ENCODE peak calls at places on chromosome 18, in six cellular contexts. S, X, J, W, E and D are unnamed samples. For H3K9me3 and H3K27me3, the result is how much of the 10 kb centered on the place peaks cover.

GRCh38 chr18:22368066-22368465 is 49.6 kb downstream of the CTAGE1 start:
- DNase-seq in S (no peak), X (no peak), J (no peak), W (no peak), E (no peak), D (no peak)

GRCh38 chr18:34023471-34023870 is 201.2 kb downstream of the NOL4 start:
- DNase-seq in S (no peak), X (no peak), J (no peak), W (peak), E (no peak), D (no peak)

GRCh38 chr18:3179430-3180089 is 40.2 kb downstream of the MYOM1 start:
- DNase-seq in S (no peak), X (no peak), J (no peak), W (no peak), E (no peak), D (no peak)

GRCh38 chr18:44744206-44745180 is 63.8 kb downstream of the SETBP1 start:
- DNase-seq in S (no peak), X (no peak), J (peak), W (no peak), E (peak), D (peak)

GRCh38 chr18:2971741-2972552 is 41.0 kb downstream of the LPIN2 start:
- DNase-seq in S (peak), X (peak), J (no peak), W (no peak), E (peak), D (no peak)

GRCh38 chr18:4636957-4637356 is 181.8 kb upstream of the DLGAP1 start:
- DNase-seq in S (no peak), X (no peak), J (no peak), W (no peak), E (no peak), D (no peak)

GRCh38 chr18:23824704-23825103 is 135.5 kb downstream of the LAMA3 start:
- DNase-seq in S (no peak), X (peak), J (no peak), W (peak), E (no peak), D (no peak)

GRCh38 chr18:51133580-51134160 is 63.8 kb downstream of the MEX3C start:
- DNase-seq in S (no peak), X (no peak), J (no peak), W (no peak), E (no peak), D (no peak)

GRCh38 chr18:58603365-58604067 is 25.4 kb downstream of the ALPK2 start:
- DNase-seq in S (no peak), X (no peak), J (no peak), W (no peak), E (peak), D (no peak)

GRCh38 chr18:50231621-50232020 is 34.7 kb downstream of the CFAP53 start:
- DNase-seq in S (no peak), X (no peak), J (no peak), W (peak), E (no peak), D (no peak)

GRCh38 chr18:52569492-52569891 is 229.5 kb downstream of the DCC start:
- DNase-seq in S (no peak), X (no peak), J (no peak), W (peak), E (no peak), D (no peak)

GRCh38 chr18:2914844-2915243 is 68.0 kb downstream of the EMILIN2 start:
- DNase-seq in S (no peak), X (no peak), J (no peak), W (no peak), E (peak), D (no peak)

GRCh38 chr18:26335139-26335933 is 109.1 kb downstream of the TAF4B start:
- DNase-seq in S (no peak), X (no peak), J (no peak), W (no peak), E (no peak), D (no peak)

GRCh38 chr18:68763082-68763481 is 34.8 kb upstream of the CCDC102B start:
- DNase-seq in S (no peak), X (no peak), J (no peak), W (no peak), E (no peak), D (no peak)

GRCh38 chr18:5628512-5629255 is 84.9 kb upstream of the EPB41L3 start:
- DNase-seq in S (no peak), X (peak), J (peak), W (peak), E (peak), D (peak)

GRCh38 chr18:58046087-58046793 is 2.2 kb downstream of the NEDD4L start:
- DNase-seq in S (no peak), X (peak), J (no peak), W (no peak), E (no peak), D (no peak)

GRCh38 chr18:39841133-39842041 is 2113.6 kb upstream of the PIK3C3 start:
- DNase-seq in S (no peak), X (peak), J (peak), W (peak), E (peak), D (peak)

GRCh38 chr18:30491815-30492551 is 550.6 kb downstream of the DSC3 start:
- DNase-seq in S (no peak), X (no peak), J (no peak), W (no peak), E (no peak), D (no peak)

GRCh38 chr18:50870138-50870845 is 8.6 kb upstream of the ME2 start:
- DNase-seq in S (no peak), X (no peak), J (no peak), W (peak), E (no peak), D (no peak)

GRCh38 chr18:65754121-65754520 is 3.3 kb downstream of the CDH7 start:
- DNase-seq in S (no peak), X (no peak), J (no peak), W (no peak), E (no peak), D (peak)

GRCh38 chr18:37565138-37565984 is at the start of gene CELF4:
- DNase-seq in S (no peak), X (no peak), J (peak), W (peak), E (peak), D (peak)

GRCh38 chr18:394997-395383 is 105.5 kb downstream of the COLEC12 start:
- DNase-seq in S (no peak), X (no peak), J (no peak), W (no peak), E (peak), D (no peak)

GRCh38 chr18:40293311-40293710 is 1661.7 kb upstream of the PIK3C3 start:
- DNase-seq in S (no peak), X (no peak), J (no peak), W (peak), E (no peak), D (no peak)

GRCh38 chr18:22556271-22556990 is 138.7 kb upstream of the CTAGE1 start:
- DNase-seq in S (no peak), X (peak), J (no peak), W (no peak), E (peak), D (peak)

GRCh38 chr18:5040476-5040875 is 156.6 kb downstream of the AKAIN1 start:
- DNase-seq in S (no peak), X (no peak), J (no peak), W (no peak), E (no peak), D (no peak)

GRCh38 chr18:59067873-59068272 is 71.8 kb upstream of the SEC11C start:
- DNase-seq in S (no peak), X (peak), J (peak), W (no peak), E (no peak), D (peak)

GRCh38 chr18:33757037-33757436 is 179.0 kb downstream of the ASXL3 start:
- DNase-seq in S (no peak), X (no peak), J (no peak), W (peak), E (no peak), D (no peak)

GRCh38 chr18:22563098-22563707 is 145.5 kb upstream of the CTAGE1 start:
- DNase-seq in S (peak), X (peak), J (peak), W (peak), E (no peak), D (peak)

GRCh38 chr18:21508302-21508701 is 92.2 kb downstream of the ESCO1 start:
- DNase-seq in S (no peak), X (no peak), J (no peak), W (no peak), E (no peak), D (no peak)

GRCh38 chr18:7524786-7525185 is 42.3 kb upstream of the PTPRM start:
- DNase-seq in S (no peak), X (no peak), J (no peak), W (no peak), E (no peak), D (no peak)

GRCh38 chr18:77124452-77124922 is 8.1 kb downstream of the MBP start:
- DNase-seq in S (peak), X (peak), J (no peak), W (no peak), E (peak), D (no peak)
- H3K4me3 ChIP-seq in S (peak), X (no peak), J (no peak), W (no peak), E (no peak), D (no peak)

GRCh38 chr18:35248429-35248828 is 7.6 kb downstream of the ZNF397 start:
- DNase-seq in S (no peak), X (no peak), J (no peak), W (no peak), E (no peak), D (no peak)
- H3K9me3 ChIP-seq in S (under half), X (under half), J (under half), W (half or more), E (under half), D (under half)

GRCh38 chr18:74171910-74172606 is 23.7 kb downstream of the TIMM21 start:
- DNase-seq in S (no peak), X (peak), J (no peak), W (no peak), E (no peak), D (no peak)
- H3K27me3 ChIP-seq in S (under half), X (under half), J (under half), W (under half), E (under half), D (half or more)

DNA sequence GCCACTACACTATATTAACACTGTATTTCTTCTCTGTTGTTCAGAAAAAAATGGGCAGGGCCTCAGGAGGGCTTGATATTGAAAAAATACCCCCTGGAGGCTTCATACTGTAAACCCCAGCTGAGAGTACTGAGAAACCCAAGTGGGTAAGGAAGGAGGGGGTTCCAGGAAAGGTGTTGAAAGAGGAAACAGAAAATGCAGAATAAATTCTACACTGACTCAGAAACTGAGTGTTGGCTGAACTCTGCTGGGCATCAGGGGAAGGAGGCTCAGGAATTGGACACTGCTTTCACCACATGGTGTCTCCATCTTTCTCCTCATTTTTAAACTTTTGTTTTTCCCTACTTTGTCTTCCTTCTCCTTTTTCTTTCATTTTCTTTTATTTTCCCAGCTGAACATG is 253.7 kb downstream of the DYM start:
- DNase-seq in S (no peak), X (no peak), J (no peak), W (peak), E (no peak), D (no peak)
- H3K4me3 ChIP-seq in S (no peak), X (no peak), J (no peak), W (no peak), E (no peak), D (no peak)

DNA sequence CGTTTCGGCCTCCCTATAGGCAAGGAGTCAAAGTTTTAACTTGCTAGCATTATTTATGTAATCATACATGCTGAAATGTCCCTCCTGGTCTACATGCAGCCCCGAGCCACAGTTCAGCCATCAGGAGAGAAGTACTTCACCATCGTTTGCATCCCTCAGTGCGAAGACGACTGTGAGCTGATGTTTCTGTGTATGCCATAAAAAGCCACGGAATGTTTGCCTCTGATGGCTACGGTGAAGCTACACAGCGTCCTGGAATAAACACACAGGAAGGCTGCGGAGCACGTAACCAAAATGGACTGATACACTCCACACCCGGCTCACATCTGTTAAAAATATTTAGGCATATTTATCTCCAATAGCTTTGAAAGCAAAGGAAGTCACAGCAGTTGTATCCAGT is 4.3 kb upstream of the SALL3 start:
- DNase-seq in S (no peak), X (no peak), J (no peak), W (no peak), E (no peak), D (no peak)
- H3K9me3 ChIP-seq in S (under half), X (under half), J (under half), W (under half), E (under half), D (under half)

DNA sequence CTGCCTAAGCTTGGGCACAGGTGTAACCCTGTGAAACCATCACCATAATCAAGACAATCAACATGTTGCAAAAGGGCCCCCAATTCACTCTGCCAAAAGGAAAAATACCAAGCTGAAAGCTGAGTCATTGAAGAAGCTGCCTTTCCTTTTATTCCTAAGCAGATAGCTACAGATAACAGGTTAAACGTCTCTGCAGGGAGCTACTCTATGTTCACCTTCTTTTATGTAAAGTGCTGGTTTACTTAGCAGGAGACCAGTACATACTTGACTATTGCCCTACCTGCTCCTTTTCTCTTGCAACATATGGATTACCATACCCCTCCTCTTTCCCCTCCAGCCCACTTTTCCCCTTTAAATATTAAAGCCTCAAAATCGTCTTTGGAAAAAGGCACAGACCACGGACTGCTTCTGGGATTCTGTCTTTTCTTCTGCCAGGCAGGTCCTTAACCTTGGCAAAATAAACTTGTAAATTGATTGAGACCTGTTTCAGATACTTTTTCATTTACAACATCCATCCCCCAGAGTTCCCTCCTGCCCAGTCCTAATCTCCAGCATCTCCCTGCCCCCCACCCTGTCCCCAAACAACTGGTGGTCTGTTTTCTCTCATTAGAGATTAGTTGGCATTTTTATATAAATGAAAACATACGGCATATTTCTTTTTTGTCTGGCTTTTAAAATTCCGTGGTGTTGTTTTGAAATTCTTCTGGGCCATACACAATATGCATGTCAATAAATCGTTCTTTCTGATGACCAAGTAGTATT is 37.8 kb upstream of the LDLRAD4 start:
- DNase-seq in S (no peak), X (no peak), J (no peak), W (no peak), E (no peak), D (no peak)
- H3K27me3 ChIP-seq in S (under half), X (under half), J (under half), W (under half), E (under half), D (under half)

DNA sequence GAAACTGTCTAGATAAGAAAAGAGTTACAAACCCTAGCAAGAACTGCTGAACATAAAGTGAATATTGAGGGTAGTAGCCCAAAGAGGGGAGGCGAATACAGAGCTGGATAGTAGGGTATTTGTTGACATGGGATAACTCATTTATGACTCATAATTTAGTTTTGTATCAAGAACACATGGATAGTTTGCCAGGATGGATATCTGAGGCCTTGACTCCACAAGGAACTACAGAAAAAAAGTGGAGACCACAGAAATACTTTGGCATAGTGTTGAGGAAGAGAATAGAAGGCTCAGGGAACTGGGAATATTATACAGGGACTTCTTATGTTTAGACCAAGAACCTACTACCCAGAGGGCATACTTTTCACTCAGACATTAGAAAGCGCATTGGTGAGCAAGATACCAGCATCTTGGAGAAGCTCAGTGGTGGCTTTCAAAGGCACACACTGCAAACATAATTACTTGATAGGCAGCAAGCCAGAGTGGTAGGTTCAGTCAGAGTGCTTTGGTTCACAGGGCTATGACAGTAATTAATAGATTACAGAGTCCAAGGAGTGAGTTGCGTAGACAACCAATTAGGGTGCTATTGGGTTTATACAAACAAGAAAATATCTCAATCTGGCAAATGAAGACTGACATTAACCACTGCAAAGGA is 51.9 kb upstream of the ZBTB7C start:
- DNase-seq in S (no peak), X (peak), J (no peak), W (peak), E (no peak), D (no peak)
- H3K4me3 ChIP-seq in S (no peak), X (no peak), J (no peak), W (no peak), E (no peak), D (no peak)

DNA sequence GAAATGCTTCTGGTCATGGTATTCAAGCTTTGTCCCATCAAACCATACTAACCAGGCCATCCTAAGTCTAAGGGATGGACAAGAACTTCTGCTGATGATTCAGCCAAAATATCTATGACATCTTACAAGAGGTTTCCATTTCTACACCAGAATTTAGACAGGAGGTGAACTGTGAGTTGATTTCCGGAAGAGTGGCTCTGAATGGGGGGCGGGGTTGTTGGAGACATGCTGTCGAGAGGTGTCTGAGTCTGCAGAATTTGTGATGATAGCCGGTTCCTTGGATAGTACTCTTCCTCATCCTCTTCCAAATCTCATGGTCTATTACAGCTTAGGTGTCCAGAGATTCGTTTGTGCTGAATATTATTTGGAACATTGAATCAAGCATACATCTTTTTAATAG is 408.7 kb upstream of the TCF4 start:
- DNase-seq in S (no peak), X (no peak), J (no peak), W (no peak), E (no peak), D (no peak)
- H3K9me3 ChIP-seq in S (under half), X (under half), J (under half), W (under half), E (under half), D (under half)

GRCh38 chr18:46459789-46460455 is 197.1 kb downstream of the LOXHD1 start:
- DNase-seq in S (no peak), X (no peak), J (no peak), W (no peak), E (no peak), D (no peak)
- H3K27me3 ChIP-seq in S (under half), X (under half), J (under half), W (under half), E (under half), D (under half)

GRCh38 chr18:36186461-36187137 is 698 bp upstream of the MOCOS start:
- DNase-seq in S (peak), X (peak), J (no peak), W (peak), E (no peak), D (no peak)
- H3K4me3 ChIP-seq in S (peak), X (peak), J (peak), W (peak), E (peak), D (peak)